ENCODE peak calls at places on chromosomes 11 and 22, in nine cellular contexts. Q is stomach, K is B cell, Y is right atrium auricular region, A is fibroblast of lung, B is endodermal cell, P is lung, Z is fibroblast of mammary gland, U is AG10803. C is an unnamed sample.

GRCh38 chr11:18368236-18368635 is 26.1 kb upstream of the LDHA start:
- DNase-seq in Q (no peak), K (no peak), Y (no peak), A (no peak), B (no peak), P (no peak), Z (peak; percentile 34), U (peak; percentile 60), C (no peak)

GRCh38 chr11:45920531-45921477 is 1.7 kb upstream of the LARGE2 start:
- DNase-seq in Q (no peak), K (peak; percentile 7), Y (no peak), A (no peak), B (no peak), P (no peak), Z (no peak), U (no peak), C (no peak)

GRCh38 chr11:114359342-114359741 is 41.0 kb downstream of the C11orf71 start:
- DNase-seq in Q (no peak), K (no peak), Y (no peak), A (peak; percentile 50), B (no peak), P (no peak), Z (no peak), U (peak; percentile 29), C (no peak)

GRCh38 chr11:125588505-125588904 is 4.1 kb upstream of the STT3A start:
- DNase-seq in Q (no peak), K (no peak), Y (no peak), A (no peak), B (no peak), P (no peak), Z (peak; percentile 36), U (no peak), C (no peak)

GRCh38 chr22:39818050-39818449 is 75.5 kb downstream of the ENTHD1 start:
- DNase-seq in Q (no peak), K (no peak), Y (no peak), A (peak; percentile 42), B (peak; percentile 56), P (no peak), Z (peak; percentile 88), U (peak; percentile 66), C (no peak)

GRCh38 chr11:118435233-118435892 is 929 bp upstream of the KMT2A start:
- DNase-seq in Q (peak; percentile 53), K (peak; percentile 69), Y (no peak), A (peak; percentile 37), B (peak; percentile 92), P (peak; percentile 44), Z (peak; percentile 14), U (peak; percentile 23), C (peak; percentile 83)

GRCh38 chr11:68313574-68314202 is 1.3 kb downstream of the LRP5 start:
- DNase-seq in Q (no peak), K (no peak), Y (no peak), A (peak; percentile 38), B (no peak), P (no peak), Z (peak; percentile 58), U (peak; percentile 76), C (no peak)

GRCh38 chr11:27207025-27207650 is 155.9 kb downstream of the CCDC34 start:
- DNase-seq in Q (no peak), K (no peak), Y (no peak), A (no peak), B (peak; percentile 38), P (no peak), Z (no peak), U (no peak), C (no peak)

GRCh38 chr11:17208257-17208999 is 642 bp upstream of the PIK3C2A start:
- DNase-seq in Q (peak; percentile 65), K (peak; percentile 66), Y (peak; percentile 69), A (peak; percentile 68), B (peak; percentile 94), P (peak; percentile 68), Z (peak; percentile 63), U (peak; percentile 25), C (peak; percentile 82)

GRCh38 chr11:19110290-19110689 is 6.7 kb upstream of the ZDHHC13 start:
- DNase-seq in Q (peak; percentile 45), K (no peak), Y (no peak), A (no peak), B (no peak), P (no peak), Z (no peak), U (no peak), C (no peak)

GRCh38 chr11:105456950-105457349 is 152.9 kb upstream of the GRIA4 start:
- DNase-seq in Q (no peak), K (no peak), Y (no peak), A (no peak), B (peak; percentile 83), P (no peak), Z (no peak), U (no peak), C (no peak)
- TF ChIP-seq CTCF in Q (no peak), K (no peak), Y (no peak), A (no peak), B (peak; percentile 74), P (no peak), Z (no peak), U (peak; percentile 7), C (no peak)

GRCh38 chr11:112795142-112795815 is 165.9 kb upstream of the NCAM1 start:
- DNase-seq in Q (peak; percentile 35), K (no peak), Y (no peak), A (peak; percentile 20), B (peak; percentile 86), P (no peak), Z (peak; percentile 49), U (peak; percentile 52), C (peak; percentile 41)
- TF ChIP-seq CTCF in Q (peak; percentile 48), K (peak; percentile 40), Y (peak; percentile 23), A (peak; percentile 62), B (peak; percentile 84), P (no peak), Z (peak; percentile 70), U (peak; percentile 73), C (peak; percentile 52)

GRCh38 chr11:33635161-33635560 is 65.5 kb downstream of the C11orf91 start:
- DNase-seq in Q (no peak), K (no peak), Y (peak; percentile 64), A (peak; percentile 76), B (no peak), P (peak; percentile 61), Z (peak; percentile 83), U (peak; percentile 93), C (no peak)

GRCh38 chr11:33634291-33634834 is 66.3 kb downstream of the C11orf91 start:
- DNase-seq in Q (no peak), K (no peak), Y (no peak), A (no peak), B (no peak), P (no peak), Z (peak; percentile 81), U (peak; percentile 79), C (no peak)

GRCh38 chr11:33631749-33632091 is 68.9 kb downstream of the C11orf91 start:
- DNase-seq in Q (no peak), K (no peak), Y (no peak), A (no peak), B (no peak), P (no peak), Z (no peak), U (no peak), C (no peak)

GRCh38 chr11:33633251-33634003 is 67.2 kb downstream of the C11orf91 start:
- DNase-seq in Q (no peak), K (no peak), Y (no peak), A (peak; percentile 29), B (peak; percentile 79), P (no peak), Z (peak; percentile 85), U (peak; percentile 70), C (no peak)

GRCh38 chr11:33630936-33631748 is 69.5 kb downstream of the C11orf91 start:
- DNase-seq in Q (no peak), K (no peak), Y (no peak), A (no peak), B (no peak), P (no peak), Z (no peak), U (peak; percentile 13), C (no peak)
- TF ChIP-seq CTCF in Q (no peak), K (no peak), Y (no peak), A (no peak), B (peak; percentile 38), P (no peak), Z (no peak), U (no peak), C (no peak)

GRCh38 chr11:14411818-14412217 is 52.8 kb upstream of the RRAS2 start:
- DNase-seq in Q (no peak), K (no peak), Y (peak; percentile 79), A (peak; percentile 93), B (peak; percentile 45), P (peak; percentile 34), Z (peak; percentile 97), U (peak; percentile 92), C (no peak)

GRCh38 chr11:14409891-14410290 is 50.9 kb upstream of the RRAS2 start:
- DNase-seq in Q (no peak), K (no peak), Y (no peak), A (no peak), B (peak; percentile 38), P (no peak), Z (no peak), U (no peak), C (no peak)

GRCh38 chr11:14417186-14417585 is 58.2 kb upstream of the RRAS2 start:
- DNase-seq in Q (no peak), K (no peak), Y (no peak), A (no peak), B (no peak), P (no peak), Z (peak; percentile 56), U (peak; percentile 79), C (no peak)

GRCh38 chr11:14414470-14415461 is 55.8 kb upstream of the RRAS2 start:
- DNase-seq in Q (no peak), K (peak; percentile 31), Y (no peak), A (peak; percentile 33), B (peak; percentile 51), P (no peak), Z (peak; percentile 54), U (no peak), C (peak; percentile 96)

DNA sequence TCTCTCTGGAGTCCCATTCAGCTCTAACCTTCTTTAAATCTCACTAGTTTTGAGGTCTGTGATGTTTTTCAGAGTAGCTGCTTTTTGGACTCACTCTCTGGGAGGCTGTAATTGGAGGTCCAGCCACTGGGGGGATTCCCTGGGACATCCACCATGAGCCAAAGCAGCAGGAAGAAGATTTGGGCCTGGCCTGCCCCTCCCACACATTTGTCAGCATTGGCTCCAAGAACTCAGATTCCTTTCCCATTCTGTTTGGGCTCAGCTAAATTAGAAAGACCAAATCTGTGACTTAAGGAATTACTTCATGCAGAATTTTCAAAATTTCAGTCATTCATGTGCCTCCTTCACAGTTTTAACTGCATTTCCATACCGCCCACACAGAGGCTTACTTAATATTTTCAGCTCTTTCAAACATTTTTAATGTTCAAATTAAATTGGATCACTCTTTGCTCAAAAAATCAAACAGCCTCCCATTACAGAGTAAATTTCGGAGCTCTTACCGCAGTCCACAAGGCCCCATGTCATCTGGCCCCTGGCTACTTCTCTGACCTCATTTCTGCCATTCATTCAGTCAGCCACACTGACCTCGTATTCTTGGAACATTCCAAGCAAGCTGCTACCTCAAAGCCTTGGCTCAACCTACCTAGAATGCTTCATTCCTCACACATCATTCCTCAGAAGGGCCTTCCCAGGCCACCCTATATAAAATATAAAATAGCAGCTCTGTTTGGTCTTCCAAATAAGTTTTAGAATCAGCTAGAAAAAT is 54.5 kb upstream of the RRAS2 start:
- DNase-seq in Q (no peak), K (no peak), Y (peak; percentile 71), A (peak; percentile 56), B (peak; percentile 92), P (no peak), Z (peak; percentile 87), U (peak; percentile 88), C (peak; percentile 62)
- TF ChIP-seq CTCF in Q (no peak), K (no peak), Y (no peak), A (peak; percentile 33), B (peak; percentile 73), P (no peak), Z (peak; percentile 56), U (peak; percentile 68), C (peak; percentile 56)